ENCODE peak calls at places on chromosomes 5 and 9, in four cellular contexts. One of them, this sample, is unnamed. For H3K4me1, the result is how much of the 10 kb centered on the place peaks cover.

GRCh38 chr5:123752576-123752975 is 240.6 kb downstream of the CSNK1G3 start:
- DNase-seq in upper lobe of right lung: no peak
- DNase-seq in uterus: no peak
- DNase-seq in A549: no peak
- DNase-seq in this sample: no peak

GRCh38 chr5:140251527-140251973 is 51.4 kb downstream of the PFDN1 start:
- DNase-seq in upper lobe of right lung: no peak
- DNase-seq in uterus: no peak
- DNase-seq in A549: peak
- DNase-seq in this sample: peak

GRCh38 chr9:70120834-70121510 is 77.3 kb downstream of the MAMDC2 start:
- DNase-seq in A549: no peak
- DNase-seq in upper lobe of right lung: no peak
- DNase-seq in uterus: peak
- DNase-seq in this sample: no peak

GRCh38 chr5:113122053-113122452 is 145.5 kb downstream of the DCP2 start:
- DNase-seq in A549: no peak
- DNase-seq in uterus: no peak
- DNase-seq in upper lobe of right lung: no peak
- DNase-seq in this sample: no peak

GRCh38 chr9:86322973-86323644 is 31.1 kb downstream of the TUT7 start:
- DNase-seq in uterus: no peak
- DNase-seq in upper lobe of right lung: no peak
- DNase-seq in A549: no peak
- DNase-seq in this sample: no peak

GRCh38 chr5:55226027-55226933 is 835 bp downstream of the MCIDAS start:
- DNase-seq in upper lobe of right lung: peak
- DNase-seq in uterus: no peak
- DNase-seq in A549: peak
- DNase-seq in this sample: no peak

GRCh38 chr5:127648997-127649550 is at the start of gene CTXN3:
- DNase-seq in upper lobe of right lung: no peak
- DNase-seq in A549: no peak
- DNase-seq in uterus: no peak
- DNase-seq in this sample: no peak

GRCh38 chr5:31106742-31107546 is 86.5 kb upstream of the CDH6 start:
- DNase-seq in uterus: no peak
- DNase-seq in upper lobe of right lung: no peak
- DNase-seq in A549: no peak
- DNase-seq in this sample: no peak

GRCh38 chr5:158434749-158435148 is 575.8 kb upstream of the CLINT1 start:
- DNase-seq in upper lobe of right lung: no peak
- DNase-seq in A549: no peak
- DNase-seq in uterus: no peak
- DNase-seq in this sample: no peak

GRCh38 chr5:164188733-164189148 is 683.3 kb downstream of the MAT2B start:
- DNase-seq in upper lobe of right lung: no peak
- DNase-seq in uterus: no peak
- DNase-seq in A549: no peak
- DNase-seq in this sample: no peak

GRCh38 chr5:32027717-32028321 is 146.3 kb downstream of the GOLPH3 start:
- DNase-seq in uterus: peak
- DNase-seq in A549: peak
- DNase-seq in upper lobe of right lung: no peak
- DNase-seq in this sample: no peak

GRCh38 chr5:141742866-141743651 is 61.0 kb upstream of the ARAP3 start:
- DNase-seq in A549: peak
- DNase-seq in uterus: no peak
- DNase-seq in upper lobe of right lung: no peak
- DNase-seq in this sample: no peak

GRCh38 chr5:18487928-18488480 is 853.7 kb downstream of the TAF11L14 start:
- DNase-seq in A549: no peak
- DNase-seq in upper lobe of right lung: no peak
- DNase-seq in uterus: no peak
- DNase-seq in this sample: no peak

GRCh38 chr5:69024241-69024651 is 69.6 kb upstream of the SLC30A5 start:
- DNase-seq in A549: peak
- DNase-seq in uterus: no peak
- DNase-seq in upper lobe of right lung: no peak
- DNase-seq in this sample: no peak

GRCh38 chr9:107389617-107390071 is 99.9 kb downstream of the KLF4 start:
- DNase-seq in A549: no peak
- DNase-seq in upper lobe of right lung: peak
- DNase-seq in uterus: peak
- DNase-seq in this sample: no peak

GRCh38 chr9:14677396-14677795 is 15.8 kb downstream of the ZDHHC21 start:
- DNase-seq in A549: no peak
- DNase-seq in upper lobe of right lung: no peak
- DNase-seq in uterus: no peak
- DNase-seq in this sample: no peak

GRCh38 chr5:152309926-152310450 is 95.1 kb downstream of the NMUR2 start:
- DNase-seq in uterus: no peak
- DNase-seq in A549: no peak
- DNase-seq in upper lobe of right lung: no peak
- DNase-seq in this sample: no peak

GRCh38 chr5:125484272-125485002 is 738.0 kb upstream of the ZNF608 start:
- DNase-seq in uterus: peak
- DNase-seq in upper lobe of right lung: peak
- DNase-seq in A549: peak
- DNase-seq in this sample: no peak

DNA sequence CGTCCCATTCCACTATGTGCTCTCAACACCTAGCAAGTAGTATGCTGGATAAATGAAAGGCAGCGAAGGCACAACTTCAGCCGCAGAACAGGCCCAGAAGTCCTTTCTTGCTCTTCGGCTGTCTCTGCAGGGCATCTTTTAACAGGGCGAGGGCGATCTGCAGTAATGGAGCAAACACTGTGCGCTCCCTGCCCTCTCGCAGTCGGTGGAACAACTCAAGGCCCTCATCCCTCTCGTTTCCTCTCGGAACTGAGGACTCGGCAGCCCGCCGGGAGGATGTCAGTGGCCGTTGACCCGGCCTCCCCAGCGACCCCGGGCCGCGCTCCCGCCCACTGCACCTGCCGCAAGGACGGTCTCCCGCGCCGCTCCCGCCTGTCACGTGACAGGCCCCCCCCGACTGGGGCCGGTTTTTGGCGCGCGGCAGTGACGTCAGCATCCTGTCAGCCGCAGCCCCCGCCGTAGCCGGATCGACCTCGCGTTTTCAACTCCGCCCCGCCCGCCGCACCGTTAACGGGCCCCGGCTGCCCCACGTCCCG is 1.1 kb downstream of the ZNF367 start:
- DNase-seq in upper lobe of right lung: peak
- DNase-seq in uterus: peak
- DNase-seq in A549: peak
- DNase-seq in this sample: peak
- H3K4me1 ChIP-seq in upper lobe of right lung: under half
- H3K4me1 ChIP-seq in uterus: under half
- H3K4me1 ChIP-seq in A549: under half
- H3K4me1 ChIP-seq in this sample: under half

GRCh38 chr9:110626109-110626829 is 42.3 kb upstream of the MUSK start:
- DNase-seq in uterus: no peak
- DNase-seq in A549: no peak
- DNase-seq in upper lobe of right lung: no peak
- DNase-seq in this sample: no peak
- H3K4me3 ChIP-seq in uterus: no peak
- H3K4me3 ChIP-seq in A549: no peak
- H3K4me3 ChIP-seq in upper lobe of right lung: no peak
- H3K4me3 ChIP-seq in this sample: no peak

DNA sequence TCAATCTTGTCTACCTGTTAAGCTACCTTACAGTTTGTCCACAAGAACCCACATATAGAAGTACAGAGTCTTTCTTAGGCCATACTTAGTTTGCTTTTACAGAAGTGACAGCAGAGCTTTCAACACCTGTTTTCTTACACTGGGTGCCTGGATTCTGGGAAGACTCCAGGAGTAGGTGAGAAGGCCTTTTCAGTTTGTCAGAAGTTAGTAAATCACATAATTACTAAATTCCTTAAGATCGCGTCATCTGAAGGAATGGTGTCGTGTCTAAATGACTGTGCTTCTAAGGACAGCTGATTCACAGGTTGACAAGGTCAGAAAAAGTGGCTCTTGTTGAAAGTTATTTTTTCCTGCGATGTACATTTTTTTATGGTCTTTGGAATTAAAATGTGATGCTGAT is 97.0 kb upstream of the FAM120A start:
- DNase-seq in upper lobe of right lung: no peak
- DNase-seq in A549: no peak
- DNase-seq in uterus: no peak
- DNase-seq in this sample: no peak
- H3K27ac ChIP-seq in upper lobe of right lung: no peak
- H3K27ac ChIP-seq in A549: no peak
- H3K27ac ChIP-seq in uterus: no peak
- H3K27ac ChIP-seq in this sample: no peak

GRCh38 chr9:108477538-108478006 is 378.2 kb downstream of the ACTL7B start:
- DNase-seq in uterus: no peak
- DNase-seq in A549: peak
- DNase-seq in upper lobe of right lung: no peak
- DNase-seq in this sample: no peak

GRCh38 chr9:108474356-108474755 is 381.4 kb downstream of the ACTL7B start:
- DNase-seq in uterus: no peak
- DNase-seq in upper lobe of right lung: no peak
- DNase-seq in A549: no peak
- DNase-seq in this sample: no peak

GRCh38 chr9:108476574-108476973 is 379.2 kb downstream of the ACTL7B start:
- DNase-seq in upper lobe of right lung: no peak
- DNase-seq in A549: no peak
- DNase-seq in uterus: no peak
- DNase-seq in this sample: no peak

GRCh38 chr9:108473209-108474112 is 382.3 kb downstream of the ACTL7B start:
- DNase-seq in uterus: peak
- DNase-seq in A549: peak
- DNase-seq in upper lobe of right lung: no peak
- DNase-seq in this sample: no peak

DNA sequence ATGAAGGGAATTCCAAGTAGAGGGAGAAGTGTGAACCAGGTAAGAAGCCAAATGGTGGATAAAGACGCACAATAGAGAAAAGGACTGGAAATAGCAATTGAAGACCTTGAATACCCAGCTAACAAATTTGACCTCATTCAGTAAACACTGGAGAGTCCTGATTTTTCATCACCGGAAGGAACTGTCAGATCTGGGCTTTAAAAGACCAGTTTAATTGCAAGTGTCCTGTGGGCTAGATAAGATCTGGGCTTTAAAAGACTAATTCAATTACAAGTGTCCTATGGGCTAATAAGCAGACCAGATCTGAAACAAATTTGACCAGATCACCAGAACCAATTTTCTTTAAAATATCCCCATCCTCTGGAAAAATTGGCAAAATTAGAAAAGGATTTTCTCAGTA is 380.0 kb downstream of the ACTL7B start:
- DNase-seq in upper lobe of right lung: no peak
- DNase-seq in uterus: no peak
- DNase-seq in A549: no peak
- DNase-seq in this sample: no peak
- H3K4me1 ChIP-seq in upper lobe of right lung: under half
- H3K4me1 ChIP-seq in uterus: under half
- H3K4me1 ChIP-seq in A549: half or more
- H3K4me1 ChIP-seq in this sample: under half

GRCh38 chr9:137138058-137138697 is 776 bp upstream of the GRIN1 start:
- DNase-seq in upper lobe of right lung: peak
- DNase-seq in uterus: no peak
- DNase-seq in A549: no peak
- DNase-seq in this sample: no peak
- H3K4me3 ChIP-seq in upper lobe of right lung: no peak
- H3K4me3 ChIP-seq in uterus: no peak
- H3K4me3 ChIP-seq in A549: no peak
- H3K4me3 ChIP-seq in this sample: no peak

This sample was measured in effector memory CD4-positive, alpha-beta T cell.